ENCODE peak calls at places on chromosome 19, in six cellular contexts. I is Peyer's patch, Z is brain microvascular endothelial cell, L is heart left ventricle, C is cardiac muscle cell, H is WERI-Rb-1. N is an unnamed sample.

GRCh38 chr19:23709347-23709746 is 22.3 kb upstream of the ZNF675 start:
- DNase-seq in I (no peak), Z (no peak), L (no peak), C (no peak), H (no peak), N (no peak)

GRCh38 chr19:51552996-51553725 is 17.9 kb upstream of the ZNF175 start:
- DNase-seq in I (peak), Z (peak), L (peak), C (peak), H (no peak), N (peak)

GRCh38 chr19:48477067-48477685 is 8.0 kb downstream of the CYTH2 start:
- DNase-seq in I (no peak), Z (no peak), L (peak), C (no peak), H (no peak), N (no peak)

GRCh38 chr19:49812997-49813861 is at the start of gene FUZ:
- DNase-seq in I (peak), Z (peak), L (peak), C (peak), H (peak), N (peak)

GRCh38 chr19:48330012-48330681 is 4.8 kb downstream of the EMP3 start:
- DNase-seq in I (peak), Z (no peak), L (peak), C (no peak), H (peak), N (no peak)

GRCh38 chr19:45641274-45642105 is 2.3 kb upstream of the EML2 start:
- DNase-seq in I (peak), Z (peak), L (peak), C (peak), H (peak), N (peak)

GRCh38 chr19:36110487-36111199 is at the start of gene OVOL3:
- DNase-seq in I (no peak), Z (no peak), L (no peak), C (no peak), H (peak), N (no peak)

GRCh38 chr19:34310494-34310981 is 54.5 kb upstream of the GPI start:
- DNase-seq in I (peak), Z (no peak), L (no peak), C (no peak), H (no peak), N (no peak)

GRCh38 chr19:8609210-8610040 is 1.1 kb downstream of the ADAMTS10 start:
- DNase-seq in I (peak), Z (peak), L (peak), C (peak), H (peak), N (peak)

GRCh38 chr19:32256341-32256975 is 89.0 kb upstream of the ZNF507 start:
- DNase-seq in I (no peak), Z (no peak), L (no peak), C (no peak), H (no peak), N (no peak)

GRCh38 chr19:58181902-58182576 is 822 bp upstream of the ZNF274 start:
- DNase-seq in I (peak), Z (peak), L (no peak), C (peak), H (peak), N (peak)

GRCh38 chr19:33628921-33629825 is 7.4 kb downstream of the CHST8 start:
- DNase-seq in I (peak), Z (no peak), L (no peak), C (no peak), H (no peak), N (no peak)

GRCh38 chr19:51250786-51251452 is at the start of gene SIGLECL1:
- DNase-seq in I (no peak), Z (no peak), L (no peak), C (no peak), H (no peak), N (no peak)

GRCh38 chr19:42272535-42272897 is 3.5 kb downstream of the CIC start:
- DNase-seq in I (no peak), Z (no peak), L (no peak), C (no peak), H (no peak), N (no peak)

GRCh38 chr19:44943801-44944249 is 1.8 kb downstream of the APOC4 start:
- DNase-seq in I (peak), Z (no peak), L (peak), C (no peak), H (no peak), N (no peak)

GRCh38 chr19:50639121-50640112 is at the start of gene SYT3:
- DNase-seq in I (peak), Z (peak), L (no peak), C (peak), H (peak), N (peak)

GRCh38 chr19:3612330-3612729 is 5.7 kb upstream of the TBXA2R start:
- DNase-seq in I (no peak), Z (no peak), L (peak), C (no peak), H (no peak), N (no peak)

GRCh38 chr19:30733826-30734550 is 361.8 kb downstream of the ZNF536 start:
- DNase-seq in I (no peak), Z (no peak), L (no peak), C (no peak), H (peak), N (no peak)

GRCh38 chr19:18915639-18916038 is 3.5 kb downstream of the COPE start:
- DNase-seq in I (peak), Z (no peak), L (no peak), C (peak), H (peak), N (peak)

GRCh38 chr19:33427801-33428626 is 54.5 kb downstream of the CEBPG start:
- DNase-seq in I (no peak), Z (no peak), L (no peak), C (no peak), H (no peak), N (no peak)

GRCh38 chr19:53333071-53333465 is 481 bp upstream of the ZNF845 start:
- DNase-seq in I (peak), Z (peak), L (peak), C (no peak), H (peak), N (no peak)

GRCh38 chr19:47093841-47094240 is 19.7 kb downstream of the ZC3H4 start:
- DNase-seq in I (peak), Z (no peak), L (peak), C (no peak), H (no peak), N (no peak)

GRCh38 chr19:44596428-44597130 is 16.8 kb upstream of the IGSF23 start:
- DNase-seq in I (peak), Z (no peak), L (no peak), C (no peak), H (no peak), N (no peak)

GRCh38 chr19:16141043-16141442 is 2.4 kb upstream of the HSH2D start:
- DNase-seq in I (peak), Z (no peak), L (no peak), C (no peak), H (no peak), N (no peak)

GRCh38 chr19:17325881-17326594 is 8.6 kb downstream of the ANO8 start:
- DNase-seq in I (peak), Z (no peak), L (no peak), C (no peak), H (no peak), N (peak)

GRCh38 chr19:51097796-51098195 is 10.4 kb downstream of the CTU1 start:
- DNase-seq in I (no peak), Z (no peak), L (no peak), C (no peak), H (no peak), N (no peak)

GRCh38 chr19:40425450-40426287 is at the start of gene SERTAD1:
- DNase-seq in I (peak), Z (peak), L (peak), C (peak), H (peak), N (peak)

GRCh38 chr19:40423227-40423566 is 2.6 kb downstream of the SERTAD1 start:
- DNase-seq in I (no peak), Z (no peak), L (no peak), C (no peak), H (no peak), N (no peak)

GRCh38 chr19:40424637-40425449 is 949 bp downstream of the SERTAD1 start:
- DNase-seq in I (peak), Z (peak), L (no peak), C (peak), H (no peak), N (peak)

GRCh38 chr19:40422428-40423226 is 3.2 kb downstream of the SERTAD1 start:
- DNase-seq in I (no peak), Z (no peak), L (no peak), C (no peak), H (no peak), N (peak)

GRCh38 chr19:40423938-40424337 is 1.9 kb downstream of the SERTAD1 start:
- DNase-seq in I (no peak), Z (no peak), L (no peak), C (no peak), H (no peak), N (no peak)
- H3K4me3 ChIP-seq in I (no peak), Z (peak), L (peak), C (peak), H (no peak), N (peak)

DNA sequence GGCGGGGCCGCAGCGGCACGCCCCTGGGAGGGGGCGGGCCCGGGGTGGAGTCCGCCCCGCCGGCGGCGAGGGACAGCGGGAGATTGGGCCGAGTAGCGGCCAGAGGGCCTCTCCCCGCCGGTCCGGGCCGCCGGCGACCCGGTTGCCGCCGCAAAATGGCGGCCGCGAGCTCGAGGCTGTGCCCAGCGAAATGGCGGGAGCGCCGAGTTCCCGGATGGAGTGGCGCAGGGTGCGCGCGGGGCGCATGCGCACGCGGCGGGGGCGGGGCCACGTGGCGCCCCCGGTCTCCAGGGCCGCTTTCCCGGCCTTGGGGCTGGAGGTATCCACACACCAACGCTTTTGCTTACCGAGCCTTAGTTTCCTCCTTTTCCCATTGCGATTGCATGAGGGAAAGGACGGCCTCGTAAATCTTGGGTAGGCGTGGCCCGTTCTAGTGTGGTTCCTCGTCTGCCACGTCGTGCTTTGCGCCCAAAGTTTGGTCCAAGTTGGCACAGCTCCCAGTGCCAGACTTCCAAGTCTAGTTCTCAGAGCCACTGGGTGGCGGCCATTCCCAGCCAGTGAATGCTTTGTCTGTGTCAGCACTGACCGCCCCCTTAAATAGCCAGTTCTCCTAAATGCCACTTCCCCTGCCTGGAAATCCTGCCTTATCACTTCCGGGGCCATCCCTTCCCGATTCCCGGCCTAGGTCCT is 491 bp downstream of the CIRBP start:
- DNase-seq in I (peak), Z (peak), L (peak), C (peak), H (peak), N (peak)
- TF ChIP-seq CTCF in I (no peak), Z (peak), L (no peak), C (peak), H (no peak), N (peak)

GRCh38 chr19:6090634-6091033 is 19.7 kb downstream of the RFX2 start:
- DNase-seq in I (no peak), Z (no peak), L (no peak), C (no peak), H (no peak), N (no peak)

GRCh38 chr19:6095760-6096159 is 14.5 kb downstream of the RFX2 start:
- DNase-seq in I (no peak), Z (no peak), L (no peak), C (no peak), H (no peak), N (no peak)

GRCh38 chr19:6092329-6093286 is 17.7 kb downstream of the RFX2 start:
- DNase-seq in I (peak), Z (peak), L (peak), C (peak), H (peak), N (peak)

GRCh38 chr19:6088677-6089063 is 21.6 kb downstream of the RFX2 start:
- DNase-seq in I (no peak), Z (peak), L (no peak), C (peak), H (no peak), N (peak)

DNA sequence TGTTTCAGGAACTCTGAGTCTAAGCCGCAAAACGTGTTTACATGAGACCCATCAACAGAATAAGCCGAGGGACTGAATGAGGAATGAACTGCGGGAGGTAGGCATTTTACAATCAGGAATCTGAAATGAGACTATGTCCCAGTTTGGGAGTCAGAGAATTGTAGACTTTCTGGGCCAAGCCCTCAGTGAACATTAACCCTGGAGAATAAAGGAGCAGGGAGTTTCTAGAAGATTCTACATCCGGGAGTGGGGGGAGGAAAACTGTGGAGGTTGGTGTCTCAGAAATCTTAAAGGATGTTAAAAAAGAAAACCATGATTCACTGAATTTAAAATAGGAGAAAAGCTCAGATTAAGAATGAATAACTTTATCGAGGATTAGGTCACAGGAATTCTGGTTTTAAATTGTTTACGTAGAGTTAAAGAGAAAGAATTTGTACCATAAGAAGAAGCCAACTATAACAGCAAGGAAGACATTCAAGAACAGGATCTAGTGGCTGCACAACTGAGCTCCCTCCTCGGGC is 18.5 kb downstream of the RFX2 start:
- DNase-seq in I (no peak), Z (no peak), L (no peak), C (peak), H (no peak), N (peak)
- H3K4me3 ChIP-seq in I (peak), Z (peak), L (peak), C (no peak), H (no peak), N (peak)

DNA sequence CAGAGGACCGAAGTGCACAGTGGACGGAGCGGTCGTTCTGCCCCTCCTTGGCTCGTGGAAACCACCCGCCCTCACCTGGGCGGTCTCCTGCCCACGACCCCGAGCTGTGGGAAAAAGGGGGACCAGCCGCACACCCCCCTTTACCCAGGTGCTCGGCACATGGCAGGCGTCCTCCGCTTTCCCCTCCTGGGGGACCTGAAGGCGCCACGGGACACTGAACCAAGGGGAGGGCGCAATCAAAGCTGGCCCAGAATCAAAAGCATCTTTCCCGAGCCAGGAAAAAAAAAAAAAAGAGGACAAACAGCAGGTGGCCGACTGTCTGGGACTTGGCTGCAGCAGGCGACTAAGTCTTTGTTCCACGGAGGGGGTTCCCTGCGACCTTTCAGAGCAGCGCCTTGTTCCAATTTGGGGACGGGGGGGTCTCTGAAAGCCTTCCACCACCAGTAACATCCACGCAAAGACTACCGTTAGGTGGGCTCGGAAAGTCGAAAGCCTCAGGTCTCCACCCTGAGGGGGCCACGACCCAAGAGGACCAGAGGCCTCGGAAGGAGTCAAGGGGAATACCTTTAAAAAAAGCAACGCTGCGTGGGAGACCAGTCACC is 1.1 kb downstream of the MBD3 start:
- DNase-seq in I (no peak), Z (no peak), L (no peak), C (peak), H (no peak), N (no peak)
- TF ChIP-seq CTCF in I (no peak), Z (no peak), L (no peak), C (no peak), H (no peak), N (no peak)

DNA sequence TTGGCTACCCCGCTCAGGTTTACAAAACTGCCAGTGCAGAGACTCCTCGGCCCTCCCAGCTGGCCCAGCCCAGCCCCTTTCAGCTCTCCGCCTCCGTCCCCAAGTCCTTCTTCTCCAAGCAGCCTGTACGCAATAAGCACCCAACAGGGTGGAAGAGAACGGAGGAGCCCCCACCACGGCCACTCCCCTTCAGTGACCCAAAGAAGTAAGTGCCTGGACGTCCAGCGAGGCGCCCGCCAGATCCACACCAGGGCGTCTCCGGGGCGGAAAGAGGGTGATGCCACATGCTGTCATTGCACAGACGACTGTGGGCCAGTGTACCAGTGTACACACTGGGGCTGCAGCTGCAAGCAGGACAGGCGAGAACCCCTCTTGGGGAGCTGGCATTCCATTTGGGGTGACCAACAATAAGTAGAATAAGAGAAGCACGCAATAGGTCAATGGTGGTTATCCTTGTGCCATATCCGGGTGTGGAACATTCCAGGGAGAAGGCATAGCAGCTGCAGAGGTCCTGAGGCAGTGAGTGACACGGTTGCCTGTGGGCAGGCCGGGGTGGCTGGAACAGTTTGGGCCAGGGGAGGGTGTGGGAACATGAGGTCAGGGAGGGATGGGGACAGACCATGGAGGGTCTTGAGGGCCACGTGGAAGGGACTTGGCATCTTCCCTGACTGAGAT is 41.3 kb downstream of the DPF1 start:
- DNase-seq in I (no peak), Z (no peak), L (no peak), C (no peak), H (no peak), N (no peak)
- H3K4me3 ChIP-seq in I (no peak), Z (no peak), L (no peak), C (no peak), H (no peak), N (no peak)

N was measured in fibroblast of the aortic adventitia.